ENCODE peak calls at places on chromosomes 7 and 10, in six cellular contexts. Q is AG10803; P is Right ventricle myocardium superior; O is cardiac muscle cell; R is activated T-helper 1 cell treated with anti-CD3 and anti-CD28 coated beads, Interleukin-12 subunit alpha, Interleukin-12 subunit beta, Interleukin-2, Interleukin-4 antibody, amounts not matched to agents 30 ng/mL and 10 ng/mL and 1 ng/mL, durations not matched to agents 14 hours and 24 hours and 36 hours; U is cortex of kidney. M is an unnamed sample.

GRCh38 chr7:73865738-73866445 is 4.9 kb downstream of the TMEM270 start:
- DNase-seq in Q (peak; percentile 66), P (no peak), O (peak; percentile 76), R (no peak), U (no peak), M (no peak)

GRCh38 chr7:140681766-140682165 is 9.0 kb downstream of the ADCK2 start:
- DNase-seq in Q (no peak), P (no peak), O (no peak), R (no peak), U (no peak), M (no peak)

GRCh38 chr10:104642311-104643022 is 1.4 kb downstream of the SORCS3 start:
- DNase-seq in Q (no peak), P (peak; percentile 51), O (peak; percentile 9), R (no peak), U (no peak), M (no peak)

GRCh38 chr10:48253970-48254657 is 20.4 kb downstream of the FRMPD2 start:
- DNase-seq in Q (peak; percentile 81), P (no peak), O (peak; percentile 75), R (no peak), U (no peak), M (no peak)

GRCh38 chr7:91941450-91941849 is 788 bp downstream of the AKAP9 start:
- DNase-seq in Q (peak; percentile 23), P (peak; percentile 75), O (peak; percentile 23), R (no peak), U (no peak), M (no peak)

GRCh38 chr7:132996581-132997242 is 85.2 kb downstream of the CHCHD3 start:
- DNase-seq in Q (no peak), P (no peak), O (peak; percentile 7), R (no peak), U (no peak), M (no peak)

GRCh38 chr10:110918269-110918632 is 729 bp downstream of the BBIP1 start:
- DNase-seq in Q (peak; percentile 97), P (peak; percentile 98), O (no peak), R (no peak), U (no peak), M (peak; percentile 97)

GRCh38 chr7:6422926-6423632 is 24.7 kb downstream of the DAGLB start:
- DNase-seq in Q (no peak), P (peak; percentile 72), O (no peak), R (no peak), U (no peak), M (no peak)

GRCh38 chr7:75578081-75578480 is 86.0 kb downstream of the SPDYE5 start:
- DNase-seq in Q (no peak), P (no peak), O (no peak), R (no peak), U (no peak), M (no peak)

GRCh38 chr10:34492081-34492480 is 323.0 kb downstream of the PARD3 start:
- DNase-seq in Q (no peak), P (no peak), O (no peak), R (no peak), U (no peak), M (no peak)